ENCODE peak calls at places on chromosomes 16 and 17, in five cellular contexts. G, L, J, R and V are unnamed samples.

GRCh38 chr16:48963901-48964615 is 317.6 kb downstream of the CBLN1 start:
- DNase-seq in G (no peak), L (peak; percentile 69), J (no peak), R (no peak), V (no peak)

GRCh38 chr17:79933863-79934652 is 94.8 kb upstream of the CBX4 start:
- DNase-seq in G (no peak), L (peak; percentile 23), J (no peak), R (no peak), V (no peak)

GRCh38 chr16:10561001-10561400 is 19.4 kb downstream of the EMP2 start:
- DNase-seq in G (no peak), L (no peak), J (no peak), R (no peak), V (no peak)

GRCh38 chr16:71358464-71359031 is at the start of gene CALB2:
- DNase-seq in G (peak; percentile 88), L (peak; percentile 80), J (peak; percentile 77), R (peak; percentile 90), V (no peak)

GRCh38 chr17:75610103-75610984 is 22.7 kb downstream of the MYO15B start:
- DNase-seq in G (no peak), L (peak; percentile 37), J (no peak), R (no peak), V (no peak)

GRCh38 chr17:66947311-66947710 is 17.2 kb upstream of the CACNG4 start:
- DNase-seq in G (no peak), L (no peak), J (no peak), R (no peak), V (no peak)

GRCh38 chr17:71699907-71700306 is 420.9 kb upstream of the SOX9 start:
- DNase-seq in G (no peak), L (no peak), J (no peak), R (no peak), V (no peak)

GRCh38 chr17:39626671-39627169 is at the start of gene PPP1R1B:
- DNase-seq in G (no peak), L (peak; percentile 24), J (no peak), R (no peak), V (no peak)

GRCh38 chr16:58490100-58490499 is 9.8 kb upstream of the NDRG4 start:
- DNase-seq in G (no peak), L (no peak), J (no peak), R (peak; percentile 20), V (no peak)

GRCh38 chr16:87380875-87381274 is 2.7 kb downstream of the FBXO31 start:
- DNase-seq in G (no peak), L (peak; percentile 64), J (peak; percentile 12), R (peak; percentile 8), V (no peak)

GRCh38 chr17:64042700-64043485 is 22.5 kb upstream of the ICAM2 start:
- DNase-seq in G (peak; percentile 29), L (no peak), J (no peak), R (no peak), V (no peak)

GRCh38 chr17:79002291-79002690 is 7.3 kb downstream of the CANT1 start:
- DNase-seq in G (peak; percentile 11), L (no peak), J (peak; percentile 38), R (no peak), V (no peak)

GRCh38 chr16:83906690-83907089 is 7.8 kb downstream of the MLYCD start:
- DNase-seq in G (no peak), L (no peak), J (no peak), R (no peak), V (no peak)

GRCh38 chr17:73163043-73163442 is 1.8 kb upstream of the SSTR2 start:
- DNase-seq in G (no peak), L (no peak), J (no peak), R (no peak), V (no peak)

GRCh38 chr16:7057458-7057857 is 275.2 kb upstream of the RBFOX1 start:
- DNase-seq in G (no peak), L (no peak), J (no peak), R (no peak), V (no peak)

GRCh38 chr17:16915752-16916556 is 56.0 kb downstream of the TNFRSF13B start:
- DNase-seq in G (peak; percentile 33), L (peak; percentile 79), J (no peak), R (peak; percentile 76), V (no peak)

GRCh38 chr17:34603974-34604373 is 24.6 kb downstream of the TMEM132E start:
- DNase-seq in G (peak; percentile 65), L (no peak), J (no peak), R (no peak), V (no peak)

GRCh38 chr17:81018044-81018802 is 16.7 kb upstream of the BAIAP2 start:
- DNase-seq in G (no peak), L (peak; percentile 59), J (peak; percentile 74), R (peak; percentile 64), V (peak; percentile 69)

GRCh38 chr17:45293413-45294211 is 23.2 kb downstream of the MAP3K14 start:
- DNase-seq in G (peak; percentile 88), L (peak; percentile 96), J (peak; percentile 95), R (peak; percentile 92), V (peak; percentile 90)

GRCh38 chr17:73293031-73293430 is 18.8 kb downstream of the CDC42EP4 start:
- DNase-seq in G (no peak), L (peak; percentile 24), J (no peak), R (no peak), V (no peak)

GRCh38 chr16:381788-382717 is at the start of gene PGAP6:
- DNase-seq in G (peak; percentile 67), L (peak; percentile 84), J (peak; percentile 83), R (peak; percentile 87), V (no peak)

GRCh38 chr17:77440571-77440981 is 299.8 kb downstream of the SEC14L1 start:
- DNase-seq in G (no peak), L (no peak), J (no peak), R (no peak), V (no peak)

GRCh38 chr17:7218774-7219173 is 862 bp downstream of the DLG4 start:
- DNase-seq in G (no peak), L (no peak), J (no peak), R (no peak), V (no peak)

GRCh38 chr16:27449434-27450188 is 47.6 kb downstream of the IL21R start:
- DNase-seq in G (no peak), L (no peak), J (no peak), R (no peak), V (no peak)

GRCh38 chr17:78804777-78805176 is 22.7 kb upstream of the CYTH1 start:
- DNase-seq in G (peak; percentile 50), L (no peak), J (no peak), R (no peak), V (no peak)

GRCh38 chr16:54546481-54546880 is 259.9 kb upstream of the IRX3 start:
- DNase-seq in G (no peak), L (peak; percentile 36), J (no peak), R (no peak), V (no peak)
- H3K4me3 ChIP-seq in G (no peak overlapping the region), L (no peak overlapping the region), J (no peak overlapping the region), R (no peak overlapping the region), V (no peak overlapping the region)

GRCh38 chr17:49631496-49631895 is 46.4 kb downstream of the SPOP start:
- DNase-seq in G (no peak), L (peak; percentile 33), J (no peak), R (no peak), V (no peak)

GRCh38 chr17:49633250-49633649 is 44.6 kb downstream of the SPOP start:
- DNase-seq in G (no peak), L (no peak), J (no peak), R (no peak), V (no peak)

GRCh38 chr17:49630113-49630900 is 47.6 kb downstream of the SPOP start:
- DNase-seq in G (no peak), L (no peak), J (no peak), R (no peak), V (no peak)

GRCh38 chr17:49632201-49632600 is 45.7 kb downstream of the SPOP start:
- DNase-seq in G (no peak), L (no peak), J (no peak), R (no peak), V (no peak)

GRCh38 chr17:49629447-49629846 is 48.5 kb downstream of the SPOP start:
- DNase-seq in G (no peak), L (no peak), J (no peak), R (no peak), V (no peak)
- H3K4me3 ChIP-seq in G (no peak overlapping the region), L (no peak overlapping the region), J (no peak overlapping the region), R (no peak overlapping the region), V (peak overlapping the region; percentile 27)

GRCh38 chr17:61395409-61395982 is 4.1 kb upstream of the TBX2 start:
- DNase-seq in G (no peak), L (no peak), J (no peak), R (no peak), V (no peak)
- H3K4me3 ChIP-seq in G (no peak overlapping the region), L (no peak overlapping the region), J (peak overlapping the region; percentile 38), R (no peak overlapping the region), V (peak overlapping the region; percentile 84)

DNA sequence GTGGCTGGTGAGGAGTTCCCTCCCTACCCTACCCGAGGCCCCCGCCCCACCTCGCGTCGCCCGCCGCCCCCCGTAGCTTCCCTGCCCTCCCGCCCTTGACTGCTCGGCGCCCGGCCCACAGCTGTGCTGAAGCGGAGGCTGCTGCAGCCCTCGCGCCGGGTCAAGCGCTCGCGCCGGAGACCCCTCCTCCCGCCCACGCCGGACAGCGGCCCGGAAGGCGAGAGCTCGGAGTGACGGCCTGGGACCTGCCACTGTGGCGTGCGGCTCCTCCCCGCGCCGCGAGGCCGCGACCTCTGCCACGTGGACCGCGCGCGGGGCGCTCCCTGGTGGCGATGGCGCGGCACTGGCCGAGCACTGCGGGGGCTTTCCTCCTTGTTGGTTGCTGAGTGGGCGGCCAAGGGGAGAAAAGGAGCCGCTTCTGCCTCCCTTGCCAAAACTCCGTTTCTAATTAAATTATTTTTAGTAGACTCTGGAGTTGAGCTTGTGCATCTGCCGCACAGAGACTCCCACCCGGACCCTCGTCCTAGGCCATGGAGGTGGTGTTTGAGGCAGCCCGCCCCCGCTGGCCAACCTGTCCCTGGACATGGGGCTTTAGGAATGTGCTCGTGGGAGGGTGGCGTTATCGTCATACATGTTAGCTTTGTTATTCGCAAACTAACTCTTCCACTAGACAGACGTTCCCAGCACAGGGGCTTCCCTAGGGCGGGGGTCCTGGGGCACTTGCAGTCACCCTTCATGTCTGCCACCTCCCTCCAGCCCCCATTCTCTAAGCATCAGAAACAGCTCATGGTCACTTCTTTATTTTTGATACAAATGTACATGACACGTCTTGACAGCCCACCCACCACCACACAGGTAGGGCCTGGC is 4.4 kb downstream of the TP53I13 start:
- DNase-seq in G (peak; percentile 72), L (peak; percentile 85), J (peak; percentile 74), R (peak; percentile 91), V (peak; percentile 75)
- H3K4me3 ChIP-seq in G (peak overlapping the region; percentile 10), L (peak overlapping the region; percentile 33), J (peak overlapping the region; percentile 48), R (no peak overlapping the region), V (peak overlapping the region; percentile 73)

DNA sequence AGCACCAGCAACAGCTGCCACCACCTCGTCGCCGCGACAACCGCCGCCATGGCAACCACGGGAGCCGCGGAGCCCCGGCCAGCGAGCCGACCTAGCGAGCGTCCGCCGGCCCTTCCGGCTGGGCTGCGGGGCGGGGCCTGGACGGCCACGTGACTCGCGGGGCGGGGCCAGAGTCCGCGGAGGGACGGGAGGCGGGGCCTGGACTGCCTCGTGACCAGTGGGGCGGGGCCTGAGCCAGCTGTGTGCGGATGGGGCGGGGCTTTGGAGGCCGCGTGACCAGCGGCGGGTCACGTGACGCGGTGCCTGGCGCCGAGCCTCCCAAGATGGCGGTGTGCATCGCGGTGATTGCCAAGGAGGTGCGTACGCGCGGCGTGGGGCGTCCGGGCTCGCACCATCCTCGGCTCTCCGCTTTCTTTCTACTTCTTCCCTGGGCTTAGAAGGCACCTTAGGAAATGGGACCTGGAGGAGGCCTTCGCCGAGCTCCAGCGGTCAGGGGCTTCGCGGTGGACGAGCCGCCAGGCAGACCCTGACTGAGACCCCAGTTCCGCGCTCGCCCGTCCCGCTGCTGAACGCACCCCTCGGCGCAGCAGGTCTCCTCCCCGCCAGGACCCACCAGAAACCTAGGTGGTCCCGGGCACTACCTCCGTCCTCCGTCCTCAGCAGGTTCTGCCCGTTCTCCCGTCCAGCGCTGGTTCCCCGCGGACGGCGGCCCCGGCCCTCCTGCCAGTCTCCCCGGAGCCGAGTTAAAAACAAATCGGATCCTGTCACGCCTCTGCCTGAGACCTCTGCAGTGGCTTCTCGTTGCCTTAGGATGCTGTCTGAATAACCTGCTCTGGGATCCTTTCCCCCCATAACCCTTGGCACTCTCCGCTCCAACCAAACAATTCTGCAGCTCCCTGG is at the start of the genes GALNS and TRAPPC2L:
- DNase-seq in G (peak; percentile 100), L (peak; percentile 100), J (peak; percentile 99), R (peak; percentile 100), V (peak; percentile 97)
- H3K4me3 ChIP-seq in G (peak within 1 kb of the TSS; percentile 92), L (peak within 1 kb of the TSS; percentile 92), J (peak within 1 kb of the TSS; percentile 73), R (peak within 1 kb of the TSS; percentile 76), V (peak within 1 kb of the TSS; percentile 95)